ENCODE peak calls at places on chromosomes 3 and 15, in ten cellular contexts. Q is PC-3; O is CD8-positive, alpha-beta T cell; E is PC-9; R is Panc1; U is testis; X is astrocyte of the cerebellum; A is upper lobe of right lung; L is BJ; F is endodermal cell. S is an unnamed sample.

GRCh38 chr3:108420926-108421325 is 89.5 kb downstream of the MYH15 start:
- DNase-seq in E (peak; percentile 79), A (no peak), X (peak; percentile 31), O (no peak), F (no peak), R (no peak), U (no peak), L (no peak), Q (peak; percentile 82), S (peak; percentile 25)

GRCh38 chr15:83747718-83748110 is 93.8 kb downstream of the ADAMTSL3 start:
- DNase-seq in X (no peak), U (no peak), E (no peak), Q (no peak), R (no peak), F (no peak), A (no peak), O (no peak), L (no peak), S (no peak)

GRCh38 chr15:77584201-77584600 is 48.5 kb downstream of the LINGO1 start:
- DNase-seq in L (no peak), F (peak; percentile 73), Q (no peak), O (no peak), A (no peak), X (no peak), R (no peak), U (no peak), E (no peak), S (no peak)

GRCh38 chr3:59809750-59810444 is 760.1 kb upstream of the CFAP20DC start:
- DNase-seq in X (peak; percentile 55), L (no peak), R (no peak), Q (peak; percentile 64), E (no peak), U (peak; percentile 23), F (peak; percentile 64), O (no peak), A (no peak), S (no peak)

GRCh38 chr3:124599779-124600693 is 130.2 kb upstream of the UMPS start:
- DNase-seq in A (no peak), E (peak; percentile 87), X (no peak), F (no peak), R (no peak), L (no peak), Q (peak; percentile 99), O (no peak), U (no peak), S (no peak)

GRCh38 chr3:26074080-26074479 is 284.2 kb downstream of the OXSM start:
- DNase-seq in E (no peak), X (no peak), O (no peak), Q (no peak), A (no peak), F (no peak), L (no peak), U (no peak), R (no peak), S (no peak)

GRCh38 chr3:156304406-156304805 is 184.0 kb downstream of the KCNAB1 start:
- DNase-seq in E (no peak), A (no peak), Q (peak; percentile 58), R (no peak), U (no peak), L (peak; percentile 44), O (no peak), F (no peak), X (peak; percentile 47), S (peak; percentile 62)

GRCh38 chr3:39065197-39065596 is 13.4 kb downstream of the WDR48 start:
- DNase-seq in A (no peak), O (no peak), R (peak; percentile 18), F (peak; percentile 83), E (no peak), Q (peak; percentile 47), U (peak; percentile 28), L (no peak), X (peak; percentile 37), S (no peak)

GRCh38 chr15:31442203-31443090 is 115.8 kb downstream of the KLF13 start:
- DNase-seq in E (no peak), O (no peak), F (peak; percentile 72), U (no peak), L (peak; percentile 97), Q (peak; percentile 2), A (no peak), X (peak; percentile 26), R (no peak), S (peak; percentile 33)

GRCh38 chr15:55279746-55280351 is 9.8 kb downstream of the RAB27A start:
- DNase-seq in R (no peak), X (peak; percentile 74), Q (peak; percentile 74), F (no peak), E (peak; percentile 81), A (no peak), O (no peak), U (no peak), L (peak; percentile 73), S (no peak)

GRCh38 chr15:34366271-34367043 is 539 bp downstream of the LPCAT4 start:
- DNase-seq in R (no peak), O (no peak), E (peak; percentile 73), U (peak; percentile 54), L (no peak), A (peak; percentile 82), F (peak; percentile 94), Q (peak; percentile 84), X (no peak), S (no peak)

GRCh38 chr3:193870376-193871092 is 265.4 kb upstream of the HES1 start:
- DNase-seq in U (no peak), X (no peak), R (no peak), E (peak; percentile 92), Q (peak; percentile 48), O (no peak), F (peak; percentile 78), L (no peak), A (no peak), S (no peak)

GRCh38 chr15:98541519-98541918 is 106.8 kb upstream of the IGF1R start:
- DNase-seq in X (no peak), R (no peak), U (no peak), Q (no peak), F (peak; percentile 26), O (no peak), E (no peak), A (no peak), L (no peak), S (no peak)

DNA sequence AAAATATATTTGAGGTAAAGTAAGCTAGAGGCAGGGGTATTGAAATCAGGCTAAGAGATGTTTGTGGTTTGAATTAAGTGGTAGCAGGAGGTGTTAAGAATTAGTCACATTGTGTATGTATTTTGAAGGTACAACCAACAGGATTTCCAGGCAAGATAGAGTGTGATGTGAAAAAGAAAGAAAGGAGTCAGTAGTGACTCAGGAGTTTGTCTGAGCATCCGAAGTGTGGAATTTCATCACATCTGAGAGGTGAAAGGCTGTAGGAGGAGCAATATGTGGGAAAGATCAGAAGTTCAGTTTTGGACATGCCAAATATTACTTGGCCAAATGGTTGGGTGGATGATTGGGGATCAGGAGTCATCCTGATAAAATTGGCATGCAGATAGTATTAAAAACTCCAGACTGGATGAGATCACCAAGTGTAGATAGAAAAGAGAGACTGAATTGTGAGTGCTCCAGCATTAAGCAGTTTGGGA is 32.1 kb upstream of the EBLN2 start:
- DNase-seq in L (peak; percentile 63), U (no peak), A (no peak), E (peak; percentile 77), O (no peak), R (no peak), Q (peak; percentile 40), X (peak; percentile 65), F (no peak), S (peak; percentile 73)
- TF ChIP-seq CTCF in L (no peak), U (no peak), A (no peak), E (no peak), O (no peak), R (no peak), Q (no peak), X (no peak), F (no peak), S (no peak)

GRCh38 chr3:65961128-65961527 is 77.6 kb downstream of the MAGI1 start:
- DNase-seq in Q (no peak), U (no peak), A (no peak), L (no peak), E (no peak), O (no peak), F (no peak), R (no peak), X (no peak), S (no peak)
- H3K4me3 ChIP-seq in Q (no peak overlapping the region), U (no peak overlapping the region), A (no peak overlapping the region), L (no peak overlapping the region), E (no peak overlapping the region), O (no peak overlapping the region), F (no peak overlapping the region), R (no peak overlapping the region), X (no peak overlapping the region), S (no peak overlapping the region)

GRCh38 chr15:73937726-73938125 is 11.5 kb downstream of the LOXL1 start:
- DNase-seq in X (no peak), A (no peak), F (no peak), U (no peak), O (no peak), E (no peak), R (no peak), L (no peak), Q (no peak), S (no peak)

GRCh38 chr15:73936588-73937312 is 10.5 kb downstream of the LOXL1 start:
- DNase-seq in L (no peak), Q (no peak), A (no peak), O (no peak), E (no peak), X (no peak), F (no peak), R (no peak), U (no peak), S (no peak)

GRCh38 chr15:73937313-73937695 is 11.0 kb downstream of the LOXL1 start:
- DNase-seq in L (no peak), X (no peak), Q (no peak), U (no peak), F (no peak), O (no peak), R (no peak), E (no peak), A (no peak), S (no peak)

GRCh38 chr15:73935547-73935946 is 9.3 kb downstream of the LOXL1 start:
- DNase-seq in L (no peak), Q (peak; percentile 70), F (no peak), O (no peak), E (peak; percentile 83), R (no peak), A (no peak), U (no peak), X (no peak), S (no peak)

DNA sequence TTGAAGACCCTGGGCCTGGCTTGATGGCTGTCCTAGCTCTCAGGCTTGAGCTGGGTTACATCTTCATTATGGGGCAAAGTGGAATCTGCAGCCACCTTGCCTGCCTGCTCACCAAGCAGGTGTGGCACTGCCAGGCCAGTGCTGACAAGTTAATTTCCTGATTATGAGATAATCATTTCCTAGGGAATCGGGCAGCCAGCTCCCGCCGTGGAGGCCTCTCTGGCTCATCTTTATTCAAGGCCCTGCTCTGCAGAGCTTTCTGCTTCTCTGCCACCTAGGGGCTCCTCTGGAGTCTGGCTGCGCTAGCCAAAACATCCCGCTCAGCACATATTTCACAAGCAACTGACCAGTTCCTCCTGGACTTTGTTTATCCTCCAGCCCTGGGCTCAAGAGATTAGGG is 9.9 kb downstream of the LOXL1 start:
- DNase-seq in Q (no peak), R (no peak), X (no peak), F (no peak), L (no peak), O (no peak), U (no peak), A (no peak), E (peak; percentile 57), S (no peak)
- TF ChIP-seq CTCF in Q (no peak), R (no peak), X (peak; percentile 40), F (peak; percentile 47), L (peak; percentile 53), O (no peak), U (no peak), A (peak; percentile 18), E (no peak), S (peak; percentile 42)

GRCh38 chr3:66493464-66494099 is 7.2 kb downstream of the LRIG1 start:
- DNase-seq in A (no peak), R (no peak), U (no peak), Q (no peak), O (no peak), L (no peak), X (no peak), F (no peak), E (no peak), S (no peak)
- H3K4me3 ChIP-seq in A (no peak overlapping the region), R (no peak overlapping the region), U (no peak overlapping the region), Q (no peak overlapping the region), O (no peak overlapping the region), L (no peak overlapping the region), X (no peak overlapping the region), F (peak overlapping the region; percentile 30), E (no peak overlapping the region), S (no peak overlapping the region)

S was measured in retinal pigment epithelial cell.